ENCODE peak calls at places on chromosomes 16 and 17, in five cellular contexts. One of them, this sample, is unnamed.

GRCh38 chr16:62755938-62756337 is 719.7 kb upstream of the CDH8 start:
- DNase-seq in H1: no peak
- DNase-seq in K562: no peak
- DNase-seq in GM12878: no peak
- DNase-seq in HepG2: no peak
- DNase-seq in this sample: no peak

GRCh38 chr17:19904412-19904811 is 36.7 kb upstream of the ULK2 start:
- DNase-seq in H1: no peak
- DNase-seq in K562: no peak
- DNase-seq in GM12878: no peak
- DNase-seq in HepG2: peak
- DNase-seq in this sample: no peak

GRCh38 chr16:64951193-64951592 is 170.7 kb downstream of the CDH11 start:
- DNase-seq in H1: no peak
- DNase-seq in K562: no peak
- DNase-seq in GM12878: no peak
- DNase-seq in HepG2: no peak
- DNase-seq in this sample: no peak

GRCh38 chr16:69039333-69039941 is 66.0 kb upstream of the HAS3 start:
- DNase-seq in H1: no peak
- DNase-seq in K562: no peak
- DNase-seq in GM12878: no peak
- DNase-seq in HepG2: peak
- DNase-seq in this sample: no peak

GRCh38 chr16:75104836-75105235 is 11.7 kb downstream of the LDHD start:
- DNase-seq in H1: no peak
- DNase-seq in K562: no peak
- DNase-seq in GM12878: no peak
- DNase-seq in HepG2: no peak
- DNase-seq in this sample: no peak

GRCh38 chr17:29617481-29618271 is 5.0 kb downstream of the CORO6 start:
- DNase-seq in H1: no peak
- DNase-seq in K562: peak
- DNase-seq in GM12878: peak
- DNase-seq in HepG2: peak
- DNase-seq in this sample: peak

GRCh38 chr17:41635121-41636097 is 11.0 kb upstream of the KRT17 start:
- DNase-seq in H1: no peak
- DNase-seq in K562: no peak
- DNase-seq in GM12878: no peak
- DNase-seq in HepG2: no peak
- DNase-seq in this sample: no peak

GRCh38 chr17:78962345-78962983 is 17.3 kb downstream of the LGALS3BP start:
- DNase-seq in H1: no peak
- DNase-seq in K562: no peak
- DNase-seq in GM12878: no peak
- DNase-seq in HepG2: peak
- DNase-seq in this sample: no peak

GRCh38 chr17:75869282-75870141 is 8.9 kb downstream of the TRIM47 start:
- DNase-seq in H1: no peak
- DNase-seq in K562: peak
- DNase-seq in GM12878: no peak
- DNase-seq in HepG2: peak
- DNase-seq in this sample: no peak

GRCh38 chr16:2429771-2430663 is 770 bp downstream of the CCNF start:
- DNase-seq in H1: no peak
- DNase-seq in K562: no peak
- DNase-seq in GM12878: no peak
- DNase-seq in HepG2: peak
- DNase-seq in this sample: no peak

GRCh38 chr16:82152641-82153094 is 17.4 kb downstream of the MPHOSPH6 start:
- DNase-seq in H1: no peak
- DNase-seq in K562: no peak
- DNase-seq in GM12878: no peak
- DNase-seq in HepG2: peak
- DNase-seq in this sample: no peak
- TF ChIP-seq POLR2A in H1: no peak
- TF ChIP-seq POLR2A in K562: no peak
- TF ChIP-seq POLR2A in GM12878: no peak
- TF ChIP-seq POLR2A in HepG2: no peak
- TF ChIP-seq POLR2A in this sample: no peak

GRCh38 chr17:50372708-50373556 is at the start of the genes EME1 and MRPL27:
- DNase-seq in H1: peak
- DNase-seq in K562: peak
- DNase-seq in GM12878: peak
- DNase-seq in HepG2: peak
- DNase-seq in this sample: peak
- TF ChIP-seq TAF1 in H1: peak
- TF ChIP-seq TAF1 in K562: peak
- TF ChIP-seq TAF1 in GM12878: peak
- TF ChIP-seq TAF1 in HepG2: peak
- TF ChIP-seq TAF1 in this sample: peak

DNA sequence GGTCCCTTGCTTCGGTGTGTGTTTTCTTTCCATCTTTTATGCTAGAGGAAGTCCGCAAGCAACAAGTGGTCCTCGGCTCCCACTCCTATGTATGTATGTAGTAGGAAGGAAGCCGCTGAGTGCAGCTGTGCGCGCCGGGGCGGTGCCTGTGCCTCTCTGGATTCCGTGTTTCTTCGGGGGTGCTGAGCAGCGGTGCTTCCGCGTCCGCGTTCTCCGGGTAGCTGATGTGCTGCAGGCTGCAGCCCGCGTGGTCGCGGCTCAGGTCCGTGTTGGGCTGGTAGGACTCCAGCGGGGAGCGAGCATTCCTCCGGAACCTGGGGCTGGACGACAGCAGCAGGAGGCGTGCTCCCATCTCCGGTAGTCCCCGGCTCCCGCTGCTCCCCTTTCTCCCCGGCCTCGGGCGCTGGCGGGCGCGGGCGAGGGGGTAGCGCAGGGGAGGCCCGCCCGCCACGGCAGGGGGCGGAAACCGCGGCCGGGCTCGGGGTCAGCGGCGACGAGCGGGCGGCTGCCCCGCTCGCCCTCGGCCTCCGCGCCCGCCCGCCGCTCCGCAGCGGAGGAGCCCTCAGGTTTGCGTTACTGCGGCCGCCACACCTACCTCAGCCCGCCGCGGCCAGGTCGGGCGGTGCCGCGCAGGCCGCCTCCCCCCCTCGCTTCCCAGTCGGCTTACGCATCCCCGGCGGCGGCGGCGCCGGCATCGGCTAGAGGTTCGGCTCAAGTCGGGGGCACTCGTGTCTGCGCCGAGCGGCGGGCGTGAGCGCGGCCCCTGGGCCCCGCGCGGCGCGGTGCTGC is 503 bp downstream of the C17orf67 start:
- DNase-seq in H1: peak
- DNase-seq in K562: peak
- DNase-seq in GM12878: peak
- DNase-seq in HepG2: no peak
- DNase-seq in this sample: peak
- TF ChIP-seq POLR2A in H1: peak
- TF ChIP-seq POLR2A in K562: no peak
- TF ChIP-seq POLR2A in GM12878: peak
- TF ChIP-seq POLR2A in HepG2: no peak
- TF ChIP-seq POLR2A in this sample: peak

GRCh38 chr16:89984215-89984614 is 35.0 kb downstream of the DBNDD1 start:
- DNase-seq in H1: no peak
- DNase-seq in K562: no peak
- DNase-seq in GM12878: no peak
- DNase-seq in HepG2: no peak
- DNase-seq in this sample: no peak
- TF ChIP-seq TAF1 in H1: no peak
- TF ChIP-seq TAF1 in K562: no peak
- TF ChIP-seq TAF1 in GM12878: no peak
- TF ChIP-seq TAF1 in HepG2: no peak
- TF ChIP-seq TAF1 in this sample: no peak

This sample was measured in GM12891.